ENCODE peak calls at places on chromosomes 16 and 17, in five cellular contexts. One of them, this sample, is unnamed.

GRCh38 chr17:59712856-59713255 is 5.4 kb downstream of the VMP1 start:
- DNase-seq in tibial nerve: no peak
- DNase-seq in colonic mucosa: no peak
- DNase-seq in fibroblast of mammary gland: no peak
- DNase-seq in heart right ventricle: no peak
- DNase-seq in this sample: no peak

GRCh38 chr17:8224891-8225812 is 14.8 kb upstream of the AURKB start:
- DNase-seq in tibial nerve: no peak
- DNase-seq in colonic mucosa: peak; percentile 30
- DNase-seq in fibroblast of mammary gland: no peak
- DNase-seq in heart right ventricle: no peak
- DNase-seq in this sample: no peak

GRCh38 chr17:73163043-73163442 is 1.8 kb upstream of the SSTR2 start:
- DNase-seq in tibial nerve: no peak
- DNase-seq in colonic mucosa: no peak
- DNase-seq in fibroblast of mammary gland: no peak
- DNase-seq in heart right ventricle: no peak
- DNase-seq in this sample: no peak

GRCh38 chr17:73118139-73118538 is 25.7 kb upstream of the SLC39A11 start:
- DNase-seq in tibial nerve: no peak
- DNase-seq in colonic mucosa: no peak
- DNase-seq in fibroblast of mammary gland: no peak
- DNase-seq in heart right ventricle: no peak
- DNase-seq in this sample: no peak

GRCh38 chr17:58920773-58921172 is 165.1 kb downstream of the PPM1E start:
- DNase-seq in tibial nerve: no peak
- DNase-seq in colonic mucosa: no peak
- DNase-seq in fibroblast of mammary gland: no peak
- DNase-seq in heart right ventricle: no peak
- DNase-seq in this sample: no peak

GRCh38 chr16:85465328-85466307 is 147.5 kb upstream of the GSE1 start:
- DNase-seq in tibial nerve: no peak
- DNase-seq in colonic mucosa: no peak
- DNase-seq in fibroblast of mammary gland: peak; percentile 83
- DNase-seq in heart right ventricle: peak; percentile 79
- DNase-seq in this sample: peak; percentile 36

GRCh38 chr16:65922923-65923322 is 443.6 kb upstream of the CDH5 start:
- DNase-seq in tibial nerve: no peak
- DNase-seq in colonic mucosa: no peak
- DNase-seq in fibroblast of mammary gland: no peak
- DNase-seq in heart right ventricle: no peak
- DNase-seq in this sample: no peak

GRCh38 chr17:59666235-59666634 is 41.0 kb downstream of the PTRH2 start:
- DNase-seq in tibial nerve: no peak
- DNase-seq in colonic mucosa: no peak
- DNase-seq in fibroblast of mammary gland: peak; percentile 59
- DNase-seq in heart right ventricle: no peak
- DNase-seq in this sample: peak; percentile 25

GRCh38 chr17:72516772-72517399 is 396.1 kb downstream of the SOX9 start:
- DNase-seq in tibial nerve: peak; percentile 55
- DNase-seq in colonic mucosa: no peak
- DNase-seq in fibroblast of mammary gland: peak; percentile 36
- DNase-seq in heart right ventricle: no peak
- DNase-seq in this sample: peak; percentile 39

GRCh38 chr17:57870283-57870635 is 20.4 kb upstream of the MRPS23 start:
- DNase-seq in tibial nerve: no peak
- DNase-seq in colonic mucosa: no peak
- DNase-seq in fibroblast of mammary gland: peak; percentile 54
- DNase-seq in heart right ventricle: no peak
- DNase-seq in this sample: no peak

GRCh38 chr17:29573871-29574731 is 5.6 kb downstream of the TP53I13 start:
- DNase-seq in tibial nerve: no peak
- DNase-seq in colonic mucosa: peak; percentile 16
- DNase-seq in fibroblast of mammary gland: no peak
- DNase-seq in heart right ventricle: peak; percentile 6
- DNase-seq in this sample: no peak

GRCh38 chr16:86809458-86809955 is 231.2 kb downstream of the FOXL1 start:
- DNase-seq in tibial nerve: no peak
- DNase-seq in colonic mucosa: no peak
- DNase-seq in fibroblast of mammary gland: peak; percentile 87
- DNase-seq in heart right ventricle: no peak
- DNase-seq in this sample: peak; percentile 41

GRCh38 chr16:24978370-24978914 is 36.7 kb downstream of the ARHGAP17 start:
- DNase-seq in tibial nerve: no peak
- DNase-seq in colonic mucosa: no peak
- DNase-seq in fibroblast of mammary gland: peak; percentile 23
- DNase-seq in heart right ventricle: no peak
- DNase-seq in this sample: no peak

GRCh38 chr17:42775534-42776098 is 2.4 kb downstream of the VPS25 start:
- DNase-seq in tibial nerve: no peak
- DNase-seq in colonic mucosa: no peak
- DNase-seq in fibroblast of mammary gland: no peak
- DNase-seq in heart right ventricle: no peak
- DNase-seq in this sample: peak; percentile 74

GRCh38 chr16:30351586-30352419 is 3.3 kb downstream of the CD2BP2 start:
- DNase-seq in tibial nerve: peak; percentile 80
- DNase-seq in colonic mucosa: peak; percentile 46
- DNase-seq in fibroblast of mammary gland: peak; percentile 97
- DNase-seq in heart right ventricle: peak; percentile 81
- DNase-seq in this sample: peak; percentile 97

GRCh38 chr17:44988256-44988942 is 20.3 kb upstream of the C1QL1 start:
- DNase-seq in tibial nerve: no peak
- DNase-seq in colonic mucosa: no peak
- DNase-seq in fibroblast of mammary gland: no peak
- DNase-seq in heart right ventricle: no peak
- DNase-seq in this sample: no peak

GRCh38 chr16:23505942-23506605 is 4.2 kb downstream of the GGA2 start:
- DNase-seq in tibial nerve: no peak
- DNase-seq in colonic mucosa: no peak
- DNase-seq in fibroblast of mammary gland: no peak
- DNase-seq in heart right ventricle: no peak
- DNase-seq in this sample: no peak
- TF ChIP-seq CTCF in tibial nerve: no peak
- TF ChIP-seq CTCF in colonic mucosa: no peak
- TF ChIP-seq CTCF in fibroblast of mammary gland: no peak
- TF ChIP-seq CTCF in heart right ventricle: no peak
- TF ChIP-seq CTCF in this sample: no peak

GRCh38 chr16:67965668-67966548 is 2.5 kb downstream of the SLC12A4 start:
- DNase-seq in tibial nerve: no peak
- DNase-seq in colonic mucosa: no peak
- DNase-seq in fibroblast of mammary gland: no peak
- DNase-seq in heart right ventricle: no peak
- DNase-seq in this sample: no peak
- H3K4me3 ChIP-seq in tibial nerve: no peak overlapping the region
- H3K4me3 ChIP-seq in colonic mucosa: no peak overlapping the region
- H3K4me3 ChIP-seq in fibroblast of mammary gland: peak overlapping the region; percentile 88
- H3K4me3 ChIP-seq in heart right ventricle: peak overlapping the region; percentile 97
- H3K4me3 ChIP-seq in this sample: peak overlapping the region; percentile 72

GRCh38 chr17:31738067-31738466 is 121.0 kb downstream of the COPRS start:
- DNase-seq in tibial nerve: no peak
- DNase-seq in colonic mucosa: no peak
- DNase-seq in fibroblast of mammary gland: no peak
- DNase-seq in heart right ventricle: no peak
- DNase-seq in this sample: no peak
- TF ChIP-seq CTCF in tibial nerve: no peak
- TF ChIP-seq CTCF in colonic mucosa: no peak
- TF ChIP-seq CTCF in fibroblast of mammary gland: no peak
- TF ChIP-seq CTCF in heart right ventricle: peak; percentile 21
- TF ChIP-seq CTCF in this sample: no peak

DNA sequence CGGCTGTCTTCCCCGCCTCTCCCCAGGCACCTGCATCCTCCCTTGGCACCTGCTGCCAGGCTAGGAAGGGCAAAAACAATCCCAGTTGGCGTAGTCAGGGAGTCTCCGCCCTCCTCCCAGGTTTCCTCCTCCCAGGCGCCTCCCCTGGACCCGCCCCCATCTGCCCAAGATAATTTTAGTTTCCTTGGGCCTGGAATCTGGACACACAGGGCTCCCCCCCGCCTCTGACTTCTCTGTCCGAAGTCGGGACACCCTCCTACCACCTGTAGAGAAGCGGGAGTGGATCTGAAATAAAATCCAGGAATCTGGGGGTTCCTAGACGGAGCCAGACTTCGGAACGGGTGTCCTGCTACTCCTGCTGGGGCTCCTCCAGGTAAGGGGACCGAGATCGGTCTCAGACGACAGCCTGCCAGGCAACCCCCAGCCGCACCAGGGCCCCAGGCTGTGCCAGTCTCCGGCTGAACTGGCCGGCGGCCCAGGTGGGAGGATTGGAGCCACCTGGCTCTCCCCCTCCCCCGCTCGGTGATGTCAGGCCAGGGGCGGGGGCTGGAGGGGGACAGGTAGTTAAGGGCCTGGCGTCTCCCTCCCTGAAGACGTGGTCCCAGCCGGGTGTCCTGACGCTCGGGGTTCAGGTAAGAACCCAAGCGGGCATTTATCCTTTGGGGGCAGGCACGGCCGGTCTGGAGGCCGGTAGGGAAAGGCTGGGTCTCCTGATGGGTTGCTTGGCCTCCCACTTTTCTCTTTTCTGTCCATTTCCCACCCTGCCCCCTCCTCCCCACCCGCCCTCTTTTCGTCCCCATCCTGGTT is at the start of gene GRB7:
- DNase-seq in tibial nerve: no peak
- DNase-seq in colonic mucosa: peak; percentile 93
- DNase-seq in fibroblast of mammary gland: no peak
- DNase-seq in heart right ventricle: no peak
- DNase-seq in this sample: no peak
- H3K4me3 ChIP-seq in tibial nerve: peak within 1 kb of the TSS; percentile 31
- H3K4me3 ChIP-seq in colonic mucosa: peak within 1 kb of the TSS; percentile 40
- H3K4me3 ChIP-seq in fibroblast of mammary gland: no peak within 1 kb of the TSS
- H3K4me3 ChIP-seq in heart right ventricle: peak within 1 kb of the TSS; percentile 40
- H3K4me3 ChIP-seq in this sample: peak within 1 kb of the TSS; percentile 12

DNA sequence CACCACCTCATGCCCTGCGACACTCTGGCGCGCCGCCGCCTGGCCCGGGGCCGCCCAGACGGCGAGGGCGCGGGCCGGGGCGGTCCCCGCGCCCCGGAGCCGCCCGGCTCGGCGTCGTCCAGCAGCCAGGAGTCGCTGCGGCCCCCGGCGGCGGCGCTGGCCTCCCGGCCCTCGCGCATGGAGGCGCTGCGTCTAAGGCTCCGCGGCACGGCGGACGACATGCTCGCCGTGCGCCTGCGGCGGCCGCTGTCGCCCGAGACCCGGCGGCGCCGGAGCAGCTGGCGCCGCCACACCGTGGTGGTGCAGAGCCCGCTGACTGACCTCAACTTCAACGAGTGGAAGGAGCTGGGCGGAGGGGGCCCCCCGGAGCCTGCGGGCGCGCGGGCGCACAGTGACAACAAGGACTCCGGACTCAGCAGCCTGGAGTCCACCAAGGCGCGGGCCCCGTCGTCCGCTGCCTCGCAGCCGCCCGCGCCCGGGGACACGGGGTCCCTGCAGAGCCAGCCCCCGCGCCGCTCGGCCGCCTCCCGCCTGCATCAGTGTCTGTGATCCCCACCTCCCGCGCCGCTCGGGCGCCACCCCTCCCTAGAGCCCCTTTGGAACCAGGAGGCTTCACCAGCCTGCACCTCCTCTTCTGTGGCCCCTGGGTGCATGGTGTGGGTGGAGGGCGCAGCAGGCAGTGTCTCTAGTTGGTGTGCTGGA is 82.3 kb downstream of the ARHGAP23 start:
- DNase-seq in tibial nerve: no peak
- DNase-seq in colonic mucosa: no peak
- DNase-seq in fibroblast of mammary gland: no peak
- DNase-seq in heart right ventricle: no peak
- DNase-seq in this sample: peak; percentile 41
- TF ChIP-seq CTCF in tibial nerve: peak; percentile 12
- TF ChIP-seq CTCF in colonic mucosa: no peak
- TF ChIP-seq CTCF in fibroblast of mammary gland: no peak
- TF ChIP-seq CTCF in heart right ventricle: peak; percentile 47
- TF ChIP-seq CTCF in this sample: no peak